ENCODE peak calls at places on chromosome 2, in five cellular contexts. G, V, F, K and Q are unnamed samples.

GRCh38 chr2:228658998-228659397 is 477.5 kb upstream of the SPHKAP start:
- DNase-seq in G (no peak), V (no peak), K (no peak), F (no peak), Q (no peak)

GRCh38 chr2:157839162-157839801 is 36.8 kb downstream of the ACVR1 start:
- DNase-seq in G (no peak), V (peak), F (peak), K (no peak), Q (no peak)

GRCh38 chr2:36727586-36727985 is 31.1 kb downstream of the VIT start:
- DNase-seq in F (no peak), G (no peak), V (no peak), K (no peak), Q (no peak)

GRCh38 chr2:190088917-190089316 is 26.4 kb upstream of the MSTN start:
- DNase-seq in G (peak), V (peak), K (peak), F (peak), Q (no peak)

GRCh38 chr2:65232636-65233035 is 5.0 kb downstream of the ACTR2 start:
- DNase-seq in F (no peak), K (no peak), V (no peak), G (no peak), Q (no peak)

GRCh38 chr2:236166157-236166780 is 1.9 kb downstream of the GBX2 start:
- DNase-seq in K (no peak), V (no peak), F (no peak), G (no peak), Q (no peak)

GRCh38 chr2:237665713-237666143 is 38.3 kb downstream of the LRRFIP1 start:
- DNase-seq in F (peak), G (no peak), K (no peak), V (no peak), Q (no peak)

GRCh38 chr2:98454500-98455235 is 10.0 kb downstream of the INPP4A start:
- DNase-seq in V (peak), F (no peak), K (no peak), G (no peak), Q (no peak)

GRCh38 chr2:217954469-217954868 is 48.3 kb downstream of the TNS1 start:
- DNase-seq in G (no peak), F (no peak), K (no peak), V (no peak), Q (no peak)

GRCh38 chr2:202265467-202266277 is at the start of gene NOP58:
- DNase-seq in K (peak), F (peak), V (peak), G (peak), Q (peak)
- TF ChIP-seq POLR2A in K (peak), F (peak), V (peak), G (peak), Q (peak)

GRCh38 chr2:226364217-226364616 is 435.4 kb downstream of the IRS1 start:
- DNase-seq in V (no peak), F (no peak), K (no peak), G (no peak), Q (no peak)

GRCh38 chr2:226366920-226367319 is 432.7 kb downstream of the IRS1 start:
- DNase-seq in K (no peak), G (no peak), V (no peak), F (no peak), Q (no peak)

GRCh38 chr2:226358688-226359087 is 440.9 kb downstream of the IRS1 start:
- DNase-seq in K (no peak), F (no peak), V (no peak), G (no peak), Q (no peak)

GRCh38 chr2:226360658-226361057 is 439.0 kb downstream of the IRS1 start:
- DNase-seq in F (peak), V (no peak), G (no peak), K (no peak), Q (no peak)

DNA sequence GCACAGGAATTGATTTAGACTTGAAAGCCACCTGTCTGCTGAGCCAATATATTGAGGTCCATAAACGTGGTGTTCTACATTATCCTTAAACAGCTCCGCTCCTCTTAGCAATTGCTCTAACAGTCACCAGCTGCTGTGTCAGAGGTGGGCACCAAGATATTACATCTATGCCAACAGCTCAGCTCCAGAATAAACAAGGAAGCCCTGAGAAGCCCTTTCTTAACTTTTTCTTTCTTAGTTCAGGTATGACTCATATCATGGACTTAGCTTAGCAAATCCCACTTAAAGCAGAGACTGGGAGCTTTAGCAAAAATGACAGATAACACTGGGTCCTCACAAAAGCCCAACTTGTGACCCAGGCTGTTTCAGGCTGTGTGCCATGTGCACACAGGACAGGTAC is 436.6 kb downstream of the IRS1 start:
- DNase-seq in F (no peak), K (no peak), G (no peak), V (no peak), Q (no peak)
- TF ChIP-seq TAF1 in F (no peak), K (no peak), G (no peak), V (no peak), Q (no peak)

GRCh38 chr2:239398536-239398935 is 2.3 kb downstream of the HDAC4 start:
- DNase-seq in F (no peak), G (no peak), K (no peak), V (no peak), Q (no peak)
- TF ChIP-seq POLR2AphosphoS5 in F (no peak), G (no peak), K (no peak), V (no peak), Q (no peak)

GRCh38 chr2:120442923-120443571 is 97.1 kb downstream of the INHBB start:
- DNase-seq in V (peak), G (no peak), K (no peak), F (no peak), Q (peak)
- TF ChIP-seq POLR2A in V (no peak), G (no peak), K (no peak), F (no peak), Q (no peak)